ENCODE peak calls at places on chromosomes 1 and 21, in four cellular contexts. One of them, this sample, is unnamed.

GRCh38 chr1:111290640-111291039 is at the start of gene CHIA:
- DNase-seq in activated T-helper 2 cell treated with anti-CD3 and anti-CD28 coated beads, Interferon-gamma antibody, Interleukin-2, Interleukin-4, amounts not matched to agents 10 μg/mL and 5 μg/mL and 100 μg/mL, durations not matched to agents 14 hours and 24 hours and 36 hours: no peak
- DNase-seq in CD8-positive, alpha-beta T cell: no peak
- DNase-seq in cardiac fibroblast: peak
- DNase-seq in this sample: no peak

GRCh38 chr1:40861227-40862003 is 748 bp downstream of the CITED4 start:
- DNase-seq in activated T-helper 2 cell treated with anti-CD3 and anti-CD28 coated beads, Interferon-gamma antibody, Interleukin-2, Interleukin-4, amounts not matched to agents 10 μg/mL and 5 μg/mL and 100 μg/mL, durations not matched to agents 14 hours and 24 hours and 36 hours: peak
- DNase-seq in CD8-positive, alpha-beta T cell: peak
- DNase-seq in cardiac fibroblast: peak
- DNase-seq in this sample: peak

GRCh38 chr21:31509108-31510017 is 150.1 kb upstream of the SOD1 start:
- DNase-seq in activated T-helper 2 cell treated with anti-CD3 and anti-CD28 coated beads, Interferon-gamma antibody, Interleukin-2, Interleukin-4, amounts not matched to agents 10 μg/mL and 5 μg/mL and 100 μg/mL, durations not matched to agents 14 hours and 24 hours and 36 hours: peak
- DNase-seq in CD8-positive, alpha-beta T cell: peak
- DNase-seq in cardiac fibroblast: peak
- DNase-seq in this sample: peak

GRCh38 chr1:112257043-112257835 is 138.8 kb upstream of the CTTNBP2NL start:
- DNase-seq in activated T-helper 2 cell treated with anti-CD3 and anti-CD28 coated beads, Interferon-gamma antibody, Interleukin-2, Interleukin-4, amounts not matched to agents 10 μg/mL and 5 μg/mL and 100 μg/mL, durations not matched to agents 14 hours and 24 hours and 36 hours: no peak
- DNase-seq in CD8-positive, alpha-beta T cell: no peak
- DNase-seq in cardiac fibroblast: no peak
- DNase-seq in this sample: no peak

GRCh38 chr1:219271914-219272545 is 98.4 kb downstream of the LYPLAL1 start:
- DNase-seq in activated T-helper 2 cell treated with anti-CD3 and anti-CD28 coated beads, Interferon-gamma antibody, Interleukin-2, Interleukin-4, amounts not matched to agents 10 μg/mL and 5 μg/mL and 100 μg/mL, durations not matched to agents 14 hours and 24 hours and 36 hours: no peak
- DNase-seq in CD8-positive, alpha-beta T cell: no peak
- DNase-seq in cardiac fibroblast: peak
- DNase-seq in this sample: no peak

GRCh38 chr1:100458925-100459814 is 78.8 kb upstream of the GPR88 start:
- DNase-seq in activated T-helper 2 cell treated with anti-CD3 and anti-CD28 coated beads, Interferon-gamma antibody, Interleukin-2, Interleukin-4, amounts not matched to agents 10 μg/mL and 5 μg/mL and 100 μg/mL, durations not matched to agents 14 hours and 24 hours and 36 hours: peak
- DNase-seq in CD8-positive, alpha-beta T cell: peak
- DNase-seq in cardiac fibroblast: peak
- DNase-seq in this sample: peak

GRCh38 chr1:95742591-95743089 is 508.6 kb downstream of the RWDD3 start:
- DNase-seq in activated T-helper 2 cell treated with anti-CD3 and anti-CD28 coated beads, Interferon-gamma antibody, Interleukin-2, Interleukin-4, amounts not matched to agents 10 μg/mL and 5 μg/mL and 100 μg/mL, durations not matched to agents 14 hours and 24 hours and 36 hours: no peak
- DNase-seq in CD8-positive, alpha-beta T cell: no peak
- DNase-seq in cardiac fibroblast: peak
- DNase-seq in this sample: peak

GRCh38 chr1:15718199-15718601 is 17.9 kb upstream of the SLC25A34 start:
- DNase-seq in activated T-helper 2 cell treated with anti-CD3 and anti-CD28 coated beads, Interferon-gamma antibody, Interleukin-2, Interleukin-4, amounts not matched to agents 10 μg/mL and 5 μg/mL and 100 μg/mL, durations not matched to agents 14 hours and 24 hours and 36 hours: no peak
- DNase-seq in CD8-positive, alpha-beta T cell: no peak
- DNase-seq in cardiac fibroblast: no peak
- DNase-seq in this sample: no peak

GRCh38 chr1:206074839-206075238 is 21.9 kb downstream of the RHEX start:
- DNase-seq in activated T-helper 2 cell treated with anti-CD3 and anti-CD28 coated beads, Interferon-gamma antibody, Interleukin-2, Interleukin-4, amounts not matched to agents 10 μg/mL and 5 μg/mL and 100 μg/mL, durations not matched to agents 14 hours and 24 hours and 36 hours: no peak
- DNase-seq in CD8-positive, alpha-beta T cell: no peak
- DNase-seq in cardiac fibroblast: no peak
- DNase-seq in this sample: no peak

GRCh38 chr1:156750191-156750931 is 1.1 kb downstream of the HDGF start:
- DNase-seq in activated T-helper 2 cell treated with anti-CD3 and anti-CD28 coated beads, Interferon-gamma antibody, Interleukin-2, Interleukin-4, amounts not matched to agents 10 μg/mL and 5 μg/mL and 100 μg/mL, durations not matched to agents 14 hours and 24 hours and 36 hours: no peak
- DNase-seq in CD8-positive, alpha-beta T cell: no peak
- DNase-seq in cardiac fibroblast: peak
- DNase-seq in this sample: peak

GRCh38 chr1:112359961-112360767 is 35.9 kb upstream of the CTTNBP2NL start:
- DNase-seq in activated T-helper 2 cell treated with anti-CD3 and anti-CD28 coated beads, Interferon-gamma antibody, Interleukin-2, Interleukin-4, amounts not matched to agents 10 μg/mL and 5 μg/mL and 100 μg/mL, durations not matched to agents 14 hours and 24 hours and 36 hours: no peak
- DNase-seq in CD8-positive, alpha-beta T cell: no peak
- DNase-seq in cardiac fibroblast: peak
- DNase-seq in this sample: no peak

GRCh38 chr1:93805027-93805426 is 74.0 kb downstream of the DNTTIP2 start:
- DNase-seq in activated T-helper 2 cell treated with anti-CD3 and anti-CD28 coated beads, Interferon-gamma antibody, Interleukin-2, Interleukin-4, amounts not matched to agents 10 μg/mL and 5 μg/mL and 100 μg/mL, durations not matched to agents 14 hours and 24 hours and 36 hours: no peak
- DNase-seq in CD8-positive, alpha-beta T cell: no peak
- DNase-seq in cardiac fibroblast: peak
- DNase-seq in this sample: no peak

GRCh38 chr1:186574951-186575747 is 105.1 kb downstream of the PTGS2 start:
- DNase-seq in activated T-helper 2 cell treated with anti-CD3 and anti-CD28 coated beads, Interferon-gamma antibody, Interleukin-2, Interleukin-4, amounts not matched to agents 10 μg/mL and 5 μg/mL and 100 μg/mL, durations not matched to agents 14 hours and 24 hours and 36 hours: no peak
- DNase-seq in CD8-positive, alpha-beta T cell: no peak
- DNase-seq in cardiac fibroblast: peak
- DNase-seq in this sample: no peak

GRCh38 chr1:20143734-20144565 is 4.8 kb downstream of the PLA2G2F start:
- DNase-seq in activated T-helper 2 cell treated with anti-CD3 and anti-CD28 coated beads, Interferon-gamma antibody, Interleukin-2, Interleukin-4, amounts not matched to agents 10 μg/mL and 5 μg/mL and 100 μg/mL, durations not matched to agents 14 hours and 24 hours and 36 hours: no peak
- DNase-seq in CD8-positive, alpha-beta T cell: no peak
- DNase-seq in cardiac fibroblast: no peak
- DNase-seq in this sample: no peak

GRCh38 chr1:61254629-61255323 is 172.4 kb downstream of the NFIA start:
- DNase-seq in activated T-helper 2 cell treated with anti-CD3 and anti-CD28 coated beads, Interferon-gamma antibody, Interleukin-2, Interleukin-4, amounts not matched to agents 10 μg/mL and 5 μg/mL and 100 μg/mL, durations not matched to agents 14 hours and 24 hours and 36 hours: no peak
- DNase-seq in CD8-positive, alpha-beta T cell: no peak
- DNase-seq in cardiac fibroblast: peak
- DNase-seq in this sample: no peak

GRCh38 chr1:19739628-19740027 is 60.1 kb downstream of the TMCO4 start:
- DNase-seq in activated T-helper 2 cell treated with anti-CD3 and anti-CD28 coated beads, Interferon-gamma antibody, Interleukin-2, Interleukin-4, amounts not matched to agents 10 μg/mL and 5 μg/mL and 100 μg/mL, durations not matched to agents 14 hours and 24 hours and 36 hours: no peak
- DNase-seq in CD8-positive, alpha-beta T cell: no peak
- DNase-seq in cardiac fibroblast: no peak
- DNase-seq in this sample: no peak

GRCh38 chr1:42177551-42177981 is 13.0 kb upstream of the GUCA2A start:
- DNase-seq in activated T-helper 2 cell treated with anti-CD3 and anti-CD28 coated beads, Interferon-gamma antibody, Interleukin-2, Interleukin-4, amounts not matched to agents 10 μg/mL and 5 μg/mL and 100 μg/mL, durations not matched to agents 14 hours and 24 hours and 36 hours: no peak
- DNase-seq in CD8-positive, alpha-beta T cell: no peak
- DNase-seq in cardiac fibroblast: peak
- DNase-seq in this sample: no peak

GRCh38 chr1:185059950-185060571 is 14.7 kb downstream of the RNF2 start:
- DNase-seq in activated T-helper 2 cell treated with anti-CD3 and anti-CD28 coated beads, Interferon-gamma antibody, Interleukin-2, Interleukin-4, amounts not matched to agents 10 μg/mL and 5 μg/mL and 100 μg/mL, durations not matched to agents 14 hours and 24 hours and 36 hours: no peak
- DNase-seq in CD8-positive, alpha-beta T cell: no peak
- DNase-seq in cardiac fibroblast: no peak
- DNase-seq in this sample: no peak

GRCh38 chr1:10042746-10043145 is 10.0 kb downstream of the UBE4B start:
- DNase-seq in activated T-helper 2 cell treated with anti-CD3 and anti-CD28 coated beads, Interferon-gamma antibody, Interleukin-2, Interleukin-4, amounts not matched to agents 10 μg/mL and 5 μg/mL and 100 μg/mL, durations not matched to agents 14 hours and 24 hours and 36 hours: no peak
- DNase-seq in CD8-positive, alpha-beta T cell: no peak
- DNase-seq in cardiac fibroblast: no peak
- DNase-seq in this sample: no peak

GRCh38 chr1:162265983-162266382 is 110.7 kb downstream of the SPATA46 start:
- DNase-seq in activated T-helper 2 cell treated with anti-CD3 and anti-CD28 coated beads, Interferon-gamma antibody, Interleukin-2, Interleukin-4, amounts not matched to agents 10 μg/mL and 5 μg/mL and 100 μg/mL, durations not matched to agents 14 hours and 24 hours and 36 hours: no peak
- DNase-seq in CD8-positive, alpha-beta T cell: no peak
- DNase-seq in cardiac fibroblast: no peak
- DNase-seq in this sample: no peak

GRCh38 chr1:107442545-107442944 is 301.7 kb downstream of the NTNG1 start:
- DNase-seq in activated T-helper 2 cell treated with anti-CD3 and anti-CD28 coated beads, Interferon-gamma antibody, Interleukin-2, Interleukin-4, amounts not matched to agents 10 μg/mL and 5 μg/mL and 100 μg/mL, durations not matched to agents 14 hours and 24 hours and 36 hours: no peak
- DNase-seq in CD8-positive, alpha-beta T cell: no peak
- DNase-seq in cardiac fibroblast: no peak
- DNase-seq in this sample: no peak

GRCh38 chr1:231828182-231828920 is 201.8 kb downstream of the DISC1 start:
- DNase-seq in activated T-helper 2 cell treated with anti-CD3 and anti-CD28 coated beads, Interferon-gamma antibody, Interleukin-2, Interleukin-4, amounts not matched to agents 10 μg/mL and 5 μg/mL and 100 μg/mL, durations not matched to agents 14 hours and 24 hours and 36 hours: no peak
- DNase-seq in CD8-positive, alpha-beta T cell: no peak
- DNase-seq in cardiac fibroblast: peak
- DNase-seq in this sample: peak

GRCh38 chr21:32990666-32991065 is 35.1 kb upstream of the OLIG2 start:
- DNase-seq in activated T-helper 2 cell treated with anti-CD3 and anti-CD28 coated beads, Interferon-gamma antibody, Interleukin-2, Interleukin-4, amounts not matched to agents 10 μg/mL and 5 μg/mL and 100 μg/mL, durations not matched to agents 14 hours and 24 hours and 36 hours: no peak
- DNase-seq in CD8-positive, alpha-beta T cell: no peak
- DNase-seq in cardiac fibroblast: no peak
- DNase-seq in this sample: no peak

GRCh38 chr1:110538921-110539320 is 19.9 kb upstream of the KCNA10 start:
- DNase-seq in activated T-helper 2 cell treated with anti-CD3 and anti-CD28 coated beads, Interferon-gamma antibody, Interleukin-2, Interleukin-4, amounts not matched to agents 10 μg/mL and 5 μg/mL and 100 μg/mL, durations not matched to agents 14 hours and 24 hours and 36 hours: no peak
- DNase-seq in CD8-positive, alpha-beta T cell: no peak
- DNase-seq in cardiac fibroblast: no peak
- DNase-seq in this sample: no peak

GRCh38 chr21:38830667-38831525 is 25.2 kb downstream of the ETS2 start:
- DNase-seq in activated T-helper 2 cell treated with anti-CD3 and anti-CD28 coated beads, Interferon-gamma antibody, Interleukin-2, Interleukin-4, amounts not matched to agents 10 μg/mL and 5 μg/mL and 100 μg/mL, durations not matched to agents 14 hours and 24 hours and 36 hours: no peak
- DNase-seq in CD8-positive, alpha-beta T cell: no peak
- DNase-seq in cardiac fibroblast: no peak
- DNase-seq in this sample: no peak

GRCh38 chr1:89942825-89943658 is 51.9 kb upstream of the ZNF326 start:
- DNase-seq in activated T-helper 2 cell treated with anti-CD3 and anti-CD28 coated beads, Interferon-gamma antibody, Interleukin-2, Interleukin-4, amounts not matched to agents 10 μg/mL and 5 μg/mL and 100 μg/mL, durations not matched to agents 14 hours and 24 hours and 36 hours: no peak
- DNase-seq in CD8-positive, alpha-beta T cell: no peak
- DNase-seq in cardiac fibroblast: peak
- DNase-seq in this sample: no peak

GRCh38 chr1:3729594-3730555 is 22.4 kb upstream of the CCDC27 start:
- DNase-seq in activated T-helper 2 cell treated with anti-CD3 and anti-CD28 coated beads, Interferon-gamma antibody, Interleukin-2, Interleukin-4, amounts not matched to agents 10 μg/mL and 5 μg/mL and 100 μg/mL, durations not matched to agents 14 hours and 24 hours and 36 hours: no peak
- DNase-seq in CD8-positive, alpha-beta T cell: no peak
- DNase-seq in cardiac fibroblast: no peak
- DNase-seq in this sample: no peak

GRCh38 chr1:151975311-151976014 is 18.2 kb downstream of the S100A10 start:
- DNase-seq in activated T-helper 2 cell treated with anti-CD3 and anti-CD28 coated beads, Interferon-gamma antibody, Interleukin-2, Interleukin-4, amounts not matched to agents 10 μg/mL and 5 μg/mL and 100 μg/mL, durations not matched to agents 14 hours and 24 hours and 36 hours: no peak
- DNase-seq in CD8-positive, alpha-beta T cell: no peak
- DNase-seq in cardiac fibroblast: no peak
- DNase-seq in this sample: peak

GRCh38 chr1:157925419-157926166 is 67.9 kb upstream of the KIRREL1 start:
- DNase-seq in activated T-helper 2 cell treated with anti-CD3 and anti-CD28 coated beads, Interferon-gamma antibody, Interleukin-2, Interleukin-4, amounts not matched to agents 10 μg/mL and 5 μg/mL and 100 μg/mL, durations not matched to agents 14 hours and 24 hours and 36 hours: no peak
- DNase-seq in CD8-positive, alpha-beta T cell: no peak
- DNase-seq in cardiac fibroblast: no peak
- DNase-seq in this sample: no peak

GRCh38 chr1:78536427-78536826 is 45.7 kb downstream of the PTGFR start:
- DNase-seq in activated T-helper 2 cell treated with anti-CD3 and anti-CD28 coated beads, Interferon-gamma antibody, Interleukin-2, Interleukin-4, amounts not matched to agents 10 μg/mL and 5 μg/mL and 100 μg/mL, durations not matched to agents 14 hours and 24 hours and 36 hours: no peak
- DNase-seq in CD8-positive, alpha-beta T cell: no peak
- DNase-seq in cardiac fibroblast: no peak
- DNase-seq in this sample: no peak

GRCh38 chr1:12166834-12167492 is at the start of gene TNFRSF1B:
- DNase-seq in activated T-helper 2 cell treated with anti-CD3 and anti-CD28 coated beads, Interferon-gamma antibody, Interleukin-2, Interleukin-4, amounts not matched to agents 10 μg/mL and 5 μg/mL and 100 μg/mL, durations not matched to agents 14 hours and 24 hours and 36 hours: peak
- DNase-seq in CD8-positive, alpha-beta T cell: peak
- DNase-seq in cardiac fibroblast: peak
- DNase-seq in this sample: peak

GRCh38 chr1:101323530-101323929 is 86.7 kb downstream of the S1PR1 start:
- DNase-seq in activated T-helper 2 cell treated with anti-CD3 and anti-CD28 coated beads, Interferon-gamma antibody, Interleukin-2, Interleukin-4, amounts not matched to agents 10 μg/mL and 5 μg/mL and 100 μg/mL, durations not matched to agents 14 hours and 24 hours and 36 hours: no peak
- DNase-seq in CD8-positive, alpha-beta T cell: no peak
- DNase-seq in cardiac fibroblast: no peak
- DNase-seq in this sample: no peak

GRCh38 chr1:53549781-53550180 is 90.6 kb downstream of the DMRTB1 start:
- DNase-seq in activated T-helper 2 cell treated with anti-CD3 and anti-CD28 coated beads, Interferon-gamma antibody, Interleukin-2, Interleukin-4, amounts not matched to agents 10 μg/mL and 5 μg/mL and 100 μg/mL, durations not matched to agents 14 hours and 24 hours and 36 hours: no peak
- DNase-seq in CD8-positive, alpha-beta T cell: no peak
- DNase-seq in cardiac fibroblast: no peak
- DNase-seq in this sample: no peak

GRCh38 chr1:16046865-16047264 is 3.3 kb downstream of the CLCNKB start:
- DNase-seq in activated T-helper 2 cell treated with anti-CD3 and anti-CD28 coated beads, Interferon-gamma antibody, Interleukin-2, Interleukin-4, amounts not matched to agents 10 μg/mL and 5 μg/mL and 100 μg/mL, durations not matched to agents 14 hours and 24 hours and 36 hours: no peak
- DNase-seq in CD8-positive, alpha-beta T cell: no peak
- DNase-seq in cardiac fibroblast: peak
- DNase-seq in this sample: no peak

GRCh38 chr1:47934243-47934805 is 62.9 kb downstream of the TRABD2B start:
- DNase-seq in activated T-helper 2 cell treated with anti-CD3 and anti-CD28 coated beads, Interferon-gamma antibody, Interleukin-2, Interleukin-4, amounts not matched to agents 10 μg/mL and 5 μg/mL and 100 μg/mL, durations not matched to agents 14 hours and 24 hours and 36 hours: no peak
- DNase-seq in CD8-positive, alpha-beta T cell: no peak
- DNase-seq in cardiac fibroblast: peak
- DNase-seq in this sample: no peak

GRCh38 chr1:161910516-161911077 is 113.1 kb downstream of the OLFML2B start:
- DNase-seq in activated T-helper 2 cell treated with anti-CD3 and anti-CD28 coated beads, Interferon-gamma antibody, Interleukin-2, Interleukin-4, amounts not matched to agents 10 μg/mL and 5 μg/mL and 100 μg/mL, durations not matched to agents 14 hours and 24 hours and 36 hours: no peak
- DNase-seq in CD8-positive, alpha-beta T cell: no peak
- DNase-seq in cardiac fibroblast: peak
- DNase-seq in this sample: no peak

GRCh38 chr1:36824390-36824861 is 209.9 kb downstream of the GRIK3 start:
- DNase-seq in activated T-helper 2 cell treated with anti-CD3 and anti-CD28 coated beads, Interferon-gamma antibody, Interleukin-2, Interleukin-4, amounts not matched to agents 10 μg/mL and 5 μg/mL and 100 μg/mL, durations not matched to agents 14 hours and 24 hours and 36 hours: no peak
- DNase-seq in CD8-positive, alpha-beta T cell: no peak
- DNase-seq in cardiac fibroblast: peak
- DNase-seq in this sample: no peak

GRCh38 chr21:19256934-19257660 is 853.5 kb upstream of the TMPRSS15 start:
- DNase-seq in activated T-helper 2 cell treated with anti-CD3 and anti-CD28 coated beads, Interferon-gamma antibody, Interleukin-2, Interleukin-4, amounts not matched to agents 10 μg/mL and 5 μg/mL and 100 μg/mL, durations not matched to agents 14 hours and 24 hours and 36 hours: no peak
- DNase-seq in CD8-positive, alpha-beta T cell: no peak
- DNase-seq in cardiac fibroblast: no peak
- DNase-seq in this sample: no peak